ENCODE peak calls at places on chromosomes 16 and 17, in ten cellular contexts. G is HFFc6; E is GM23338; U is mammary epithelial cell; X is tibial nerve; N is GM10248; R is mucosa of descending colon; W is activated CD8-positive, alpha-beta T cell treated with anti-CD3 and anti-CD28 coated beads for 36 hours; B is progenitor cell of endocrine pancreas; V is fibroblast of pulmonary artery. K is an unnamed sample.

GRCh38 chr16:78252757-78253156 is 153.3 kb downstream of the WWOX start:
- DNase-seq in W (no peak), G (no peak), U (no peak), X (no peak), E (no peak), V (no peak), B (no peak), N (no peak), R (no peak), K (no peak)

GRCh38 chr17:57481901-57482300 is 225.6 kb downstream of the MSI2 start:
- DNase-seq in W (no peak), X (no peak), B (no peak), R (no peak), G (peak), V (peak), U (peak), E (no peak), N (no peak), K (no peak)

GRCh38 chr16:50269769-50270509 is 3.6 kb downstream of the ADCY7 start:
- DNase-seq in R (no peak), U (no peak), G (no peak), X (no peak), V (no peak), W (peak), B (no peak), E (no peak), N (no peak), K (no peak)

GRCh38 chr17:82734987-82735866 is at the start of gene FN3K:
- DNase-seq in U (peak), X (peak), W (peak), E (peak), V (peak), N (no peak), R (peak), G (no peak), B (peak), K (no peak)

GRCh38 chr16:51402239-51402638 is 251.2 kb upstream of the SALL1 start:
- DNase-seq in E (no peak), N (no peak), X (no peak), U (no peak), V (no peak), B (no peak), W (no peak), G (no peak), R (no peak), K (no peak)

GRCh38 chr17:8060274-8060673 is 21.4 kb downstream of the ALOX15B start:
- DNase-seq in V (peak), R (peak), N (peak), E (peak), U (peak), W (peak), G (peak), B (peak), X (no peak), K (no peak)

GRCh38 chr16:27444015-27444414 is 42.0 kb downstream of the IL21R start:
- DNase-seq in W (no peak), R (no peak), G (peak), E (no peak), X (no peak), U (peak), N (no peak), V (peak), B (no peak), K (no peak)

GRCh38 chr17:79211061-79211770 is 136.6 kb downstream of the ENGASE start:
- DNase-seq in R (no peak), E (no peak), B (no peak), G (no peak), V (no peak), N (no peak), X (no peak), W (no peak), U (no peak), K (no peak)

GRCh38 chr17:42623732-42624596 is 14.5 kb downstream of the TUBG1 start:
- DNase-seq in E (no peak), U (peak), X (no peak), G (no peak), V (peak), W (no peak), B (no peak), N (no peak), R (peak), K (no peak)

GRCh38 chr16:53071748-53072301 is 17.0 kb downstream of the CHD9 start:
- DNase-seq in V (peak), U (no peak), R (peak), N (peak), B (no peak), E (no peak), X (no peak), W (no peak), G (no peak), K (no peak)

GRCh38 chr17:48621410-48622387 is 4.5 kb downstream of the HOXB9 start:
- DNase-seq in W (no peak), E (no peak), U (no peak), B (no peak), X (no peak), G (no peak), R (no peak), V (no peak), N (no peak), K (no peak)

GRCh38 chr16:56551796-56552738 is 12.8 kb upstream of the MT4 start:
- DNase-seq in N (no peak), E (no peak), G (no peak), B (no peak), X (no peak), R (peak), W (no peak), U (no peak), V (no peak), K (no peak)

GRCh38 chr17:79803997-79804855 is 7.3 kb upstream of the CBX8 start:
- DNase-seq in N (peak), W (peak), X (no peak), U (no peak), G (no peak), B (no peak), E (peak), R (no peak), V (no peak), K (peak)

GRCh38 chr17:74326506-74326905 is 480 bp downstream of the KIF19 start:
- DNase-seq in B (no peak), U (no peak), W (no peak), R (no peak), X (no peak), E (peak), G (no peak), V (no peak), N (no peak), K (no peak)

GRCh38 chr16:22633794-22634193 is 123.1 kb downstream of the NPIPB5 start:
- DNase-seq in R (no peak), B (no peak), V (no peak), X (no peak), E (peak), U (no peak), W (no peak), N (no peak), G (no peak), K (no peak)

GRCh38 chr16:83653785-83654184 is 154.0 kb upstream of the HSBP1 start:
- DNase-seq in U (peak), R (no peak), V (peak), N (no peak), E (no peak), W (no peak), X (no peak), B (no peak), G (no peak), K (no peak)

GRCh38 chr16:22291860-22292692 is 5.1 kb upstream of the POLR3E start:
- DNase-seq in B (no peak), R (no peak), E (no peak), N (no peak), W (no peak), G (no peak), U (no peak), V (peak), X (no peak), K (no peak)

GRCh38 chr16:47043970-47044684 is 70.7 kb upstream of the DNAJA2 start:
- DNase-seq in V (no peak), B (no peak), X (no peak), R (no peak), W (no peak), N (no peak), U (no peak), E (no peak), G (no peak), K (no peak)

GRCh38 chr17:10875411-10875810 is 37.5 kb upstream of the PIRT start:
- DNase-seq in E (peak), V (peak), U (no peak), R (peak), X (no peak), G (no peak), B (peak), N (peak), W (peak), K (no peak)

GRCh38 chr16:27671410-27671809 is 121.5 kb downstream of the KATNIP start:
- DNase-seq in E (peak), X (no peak), U (no peak), R (no peak), V (no peak), G (no peak), W (no peak), B (no peak), N (no peak), K (no peak)

GRCh38 chr16:56911771-56912541 is 20.0 kb upstream of the HERPUD1 start:
- DNase-seq in V (peak), E (no peak), X (no peak), G (no peak), W (no peak), R (peak), B (no peak), U (no peak), N (peak), K (peak)

GRCh38 chr16:82995927-82996441 is 369.2 kb downstream of the CDH13 start:
- DNase-seq in B (no peak), U (peak), R (peak), G (peak), X (no peak), W (no peak), E (no peak), N (no peak), V (peak), K (no peak)

GRCh38 chr17:79948918-79949645 is 86.6 kb downstream of the TBC1D16 start:
- DNase-seq in N (no peak), V (no peak), X (no peak), E (no peak), G (no peak), B (no peak), W (no peak), R (no peak), U (no peak), K (no peak)

GRCh38 chr16:89048871-89049422 is 44.7 kb upstream of the ACSF3 start:
- DNase-seq in N (no peak), B (no peak), G (no peak), V (no peak), W (no peak), U (no peak), R (no peak), E (no peak), X (no peak), K (no peak)

GRCh38 chr17:57138956-57139576 is 54.0 kb downstream of the AKAP1 start:
- DNase-seq in R (no peak), B (no peak), W (no peak), V (no peak), U (no peak), E (peak), X (no peak), N (no peak), G (peak), K (no peak)

GRCh38 chr16:86772231-86772510 is 193.8 kb downstream of the FOXL1 start:
- DNase-seq in U (peak), G (peak), X (no peak), R (no peak), E (no peak), B (no peak), W (no peak), N (no peak), V (no peak), K (no peak)

GRCh38 chr16:600781-601180 is 10.9 kb downstream of the RAB40C start:
- DNase-seq in G (no peak), X (no peak), V (peak), U (no peak), W (no peak), R (no peak), N (no peak), B (no peak), E (peak), K (no peak)
- TF ChIP-seq CTCF in G (peak), X (no peak), V (peak), U (peak), W (no peak), R (no peak), N (peak), B (no peak), E (peak), K (no peak)

DNA sequence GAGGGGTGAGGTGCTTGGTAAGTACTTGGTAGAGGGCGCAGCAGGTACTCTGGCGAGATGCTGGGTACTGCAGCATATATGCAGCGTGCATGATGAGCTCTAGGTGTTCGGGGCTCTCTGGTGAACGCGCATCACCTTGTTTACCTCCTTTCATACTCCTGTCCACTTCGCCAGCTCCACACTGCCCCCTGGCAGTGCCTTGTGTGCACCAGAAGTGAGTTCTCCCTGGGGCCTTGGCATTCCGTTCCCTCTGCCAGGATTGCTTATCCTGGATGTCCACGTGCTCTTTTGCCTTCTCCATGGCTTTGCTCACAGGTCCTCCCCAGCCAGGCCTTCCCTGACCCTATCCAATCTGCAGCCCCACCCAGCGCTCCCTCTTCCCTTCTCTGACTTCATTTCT is 154.2 kb downstream of the MRM1 start:
- DNase-seq in N (peak), R (peak), G (no peak), B (no peak), W (peak), E (peak), U (peak), X (no peak), V (peak), K (no peak)
- TF ChIP-seq CTCF in N (peak), R (peak), G (peak), B (peak), W (peak), E (peak), U (peak), X (peak), V (peak), K (no peak)

DNA sequence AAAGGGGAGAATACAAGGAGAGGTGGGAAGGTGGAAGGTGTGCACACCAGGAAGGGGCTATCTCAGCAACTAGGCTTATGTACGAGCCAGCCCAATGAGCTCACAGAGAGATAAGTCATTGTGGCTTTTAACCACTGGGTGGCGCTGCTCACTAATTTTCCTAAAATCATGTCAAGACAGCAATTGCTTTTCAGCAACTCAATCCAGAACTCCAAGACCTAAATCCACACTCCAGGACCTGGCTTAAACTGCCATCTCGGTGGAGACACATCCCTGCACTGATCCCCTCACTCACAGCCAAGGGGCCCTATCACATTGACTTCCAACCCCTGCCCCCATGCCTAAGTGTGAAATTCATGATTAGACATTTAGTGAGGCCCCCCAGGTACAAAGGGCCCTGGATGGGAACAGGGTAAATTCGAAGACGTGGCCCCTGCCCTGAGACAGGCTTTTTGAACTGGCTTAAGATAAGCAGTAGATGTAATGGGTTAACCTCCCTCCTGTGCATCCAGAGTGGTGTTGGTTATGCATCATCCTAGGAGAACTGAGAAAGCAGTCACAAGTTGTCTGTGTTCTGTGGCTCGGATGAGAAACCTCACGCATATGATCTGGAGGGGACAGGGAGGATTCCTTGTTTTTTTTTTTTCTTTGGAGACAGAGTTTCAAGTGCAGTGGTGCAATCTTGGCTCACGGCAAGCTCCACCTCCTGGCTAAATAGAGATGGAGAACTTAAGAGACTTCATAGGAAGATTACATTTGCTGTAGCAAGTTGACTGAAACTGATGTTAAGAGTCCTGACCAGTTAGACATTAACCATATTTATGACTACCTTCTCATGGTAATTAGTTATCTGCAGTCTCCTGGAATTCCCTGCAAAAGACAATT is 11.5 kb downstream of the CCL16 start:
- DNase-seq in B (peak), G (peak), N (peak), W (peak), R (peak), V (peak), U (peak), X (peak), E (peak), K (peak)
- TF ChIP-seq CTCF in B (peak), G (peak), N (peak), W (peak), R (peak), V (peak), U (peak), X (peak), E (peak), K (peak)

GRCh38 chr17:50507871-50508572 is at the start of gene MYCBPAP:
- DNase-seq in X (peak), E (peak), G (peak), U (no peak), W (peak), B (peak), R (peak), V (peak), N (peak), K (peak)
- TF ChIP-seq CTCF in X (no peak), E (no peak), G (peak), U (no peak), W (no peak), B (peak), R (peak), V (no peak), N (peak), K (no peak)

DNA sequence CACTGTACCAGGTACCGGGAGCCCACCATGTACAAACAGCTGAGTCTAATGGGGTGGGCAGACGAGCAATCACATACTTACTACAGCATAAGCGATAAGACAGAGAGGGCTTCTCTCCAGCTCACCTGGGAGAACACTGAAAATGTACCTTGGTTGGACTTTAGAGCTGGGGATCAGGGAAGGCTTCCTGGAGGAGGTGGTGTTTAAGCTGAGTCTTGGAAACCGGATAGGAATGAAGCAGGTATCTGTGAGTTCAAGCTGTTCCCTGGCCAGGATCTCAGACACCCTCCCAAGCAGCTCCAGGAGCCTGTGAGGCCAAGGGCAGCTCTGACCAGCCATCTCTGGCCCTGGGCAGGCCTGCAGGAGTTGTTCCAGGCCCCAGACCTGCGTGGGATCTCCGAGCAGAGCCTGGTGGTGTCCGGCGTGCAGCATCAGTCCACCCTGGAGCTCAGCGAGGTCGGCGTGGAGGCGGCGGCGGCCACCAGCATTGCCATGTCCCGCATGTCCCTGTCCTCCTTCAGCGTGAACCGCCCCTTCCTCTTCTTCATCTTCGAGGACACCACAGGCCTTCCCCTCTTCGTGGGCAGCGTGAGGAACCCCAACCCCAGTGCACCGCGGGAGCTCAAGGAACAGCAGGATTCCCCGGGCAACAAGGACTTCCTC is 8.0 kb upstream of the SERPINF1 start:
- DNase-seq in G (no peak), N (no peak), X (no peak), U (no peak), R (no peak), B (no peak), W (no peak), E (no peak), V (no peak), K (no peak)
- TF ChIP-seq CTCF in G (no peak), N (no peak), X (no peak), U (no peak), R (no peak), B (no peak), W (no peak), E (no peak), V (no peak), K (no peak)

GRCh38 chr17:62032480-62032879 is 32.6 kb downstream of the MED13 start:
- DNase-seq in V (no peak), N (no peak), W (no peak), G (no peak), B (no peak), R (no peak), E (no peak), X (no peak), U (no peak), K (no peak)
- TF ChIP-seq CTCF in V (no peak), N (no peak), W (no peak), G (no peak), B (no peak), R (no peak), E (no peak), X (no peak), U (no peak), K (no peak)

GRCh38 chr16:55047331-55047730 is 116.7 kb downstream of the IRX5 start:
- DNase-seq in G (no peak), W (no peak), X (no peak), E (no peak), V (no peak), B (no peak), N (no peak), U (no peak), R (no peak), K (no peak)
- TF ChIP-seq CTCF in G (no peak), W (no peak), X (no peak), E (no peak), V (no peak), B (no peak), N (no peak), U (no peak), R (no peak), K (no peak)

DNA sequence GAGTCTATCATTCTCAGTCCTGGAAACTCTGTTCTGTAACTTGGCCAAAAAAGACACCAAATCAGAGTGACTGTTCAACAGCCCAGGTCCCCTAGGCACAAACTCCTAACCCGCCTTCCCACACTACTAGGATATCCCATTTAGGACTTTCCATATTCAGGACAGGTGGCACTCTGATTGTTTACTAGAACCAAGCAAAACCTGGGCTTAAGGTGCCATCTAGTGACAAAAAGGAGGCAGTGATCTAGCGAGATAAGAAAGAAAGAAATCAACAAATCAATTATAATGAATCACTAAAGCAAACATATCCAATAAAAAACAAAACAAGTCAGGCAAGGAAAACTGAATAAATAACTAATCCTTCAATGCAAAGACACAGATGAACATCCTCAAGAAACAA is 203.9 kb downstream of the CEP112 start:
- DNase-seq in X (no peak), R (peak), B (no peak), G (peak), E (peak), W (no peak), N (no peak), V (peak), U (peak), K (no peak)
- TF ChIP-seq CTCF in X (no peak), R (peak), B (peak), G (peak), E (peak), W (peak), N (peak), V (peak), U (peak), K (no peak)

K was measured in activated B cell treated with CpG ODN at 0.5 μM for 24 hours.